ENCODE peak calls at places on chromosome 1, in four cellular contexts. A is GM12878, R is K562, P is HepG2. V is an unnamed sample.

GRCh38 chr1:184988506-184988905 is 14.2 kb upstream of the NIBAN1 start:
- DNase-seq in P (no peak), R (no peak), A (no peak), V (no peak)

GRCh38 chr1:155026588-155026987 is 7.0 kb downstream of the DCST2 start:
- DNase-seq in A (no peak), P (no peak), R (no peak), V (no peak)

GRCh38 chr1:153238536-153238935 is 21.0 kb upstream of the LORICRIN start:
- DNase-seq in A (no peak), P (no peak), R (peak), V (no peak)

GRCh38 chr1:236103059-236103458 is 38.2 kb upstream of the NID1 start:
- DNase-seq in R (no peak), P (no peak), A (no peak), V (no peak)

GRCh38 chr1:5950994-5951749 is 41.1 kb downstream of the NPHP4 start:
- DNase-seq in A (no peak), P (no peak), R (no peak), V (no peak)

GRCh38 chr1:219298581-219299148 is 125.0 kb downstream of the LYPLAL1 start:
- DNase-seq in R (no peak), A (no peak), P (no peak), V (no peak)

GRCh38 chr1:114997510-114997909 is 32.1 kb upstream of the TSHB start:
- DNase-seq in R (no peak), P (no peak), A (no peak), V (no peak)

GRCh38 chr1:53112271-53112774 is 30.1 kb downstream of the SLC1A7 start:
- DNase-seq in A (no peak), P (peak), R (no peak), V (no peak)

DNA sequence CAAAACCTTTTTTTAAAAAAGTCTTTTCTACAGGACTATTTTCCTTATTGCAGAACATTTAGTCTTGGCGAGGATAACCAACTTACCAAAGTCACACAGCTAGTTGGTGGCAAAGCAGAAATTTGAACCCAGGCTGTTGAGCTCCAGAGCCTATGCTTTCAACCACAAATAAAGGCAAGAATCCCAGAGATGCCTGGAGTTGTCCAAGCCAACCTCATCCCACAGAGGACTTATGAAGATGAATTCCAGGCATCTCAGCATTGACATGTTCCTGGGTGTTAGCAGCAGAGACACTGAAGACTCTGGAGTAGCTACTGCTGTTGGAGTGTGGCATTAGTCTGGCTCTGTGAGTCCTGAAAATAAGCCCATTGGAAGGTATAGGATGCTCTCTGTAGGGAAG is 287.6 kb upstream of the C1orf105 start:
- DNase-seq in A (no peak), P (no peak), R (no peak), V (no peak)
- TF ChIP-seq CEBPB in A (no peak), P (no peak), R (no peak), V (no peak)

GRCh38 chr1:217661407-217661806 is 30.3 kb downstream of the SPATA17 start:
- DNase-seq in R (no peak), A (no peak), P (no peak), V (no peak)
- H2AFZ ChIP-seq in R (no peak), A (no peak), P (no peak), V (no peak)

GRCh38 chr1:228960705-228961104 is 225.4 kb downstream of the RHOU start:
- DNase-seq in R (no peak), P (no peak), A (no peak), V (no peak)

GRCh38 chr1:228963795-228964177 is 228.5 kb downstream of the RHOU start:
- DNase-seq in R (no peak), A (no peak), P (no peak), V (no peak)

GRCh38 chr1:228968841-228969606 is 233.7 kb downstream of the RHOU start:
- DNase-seq in P (no peak), A (no peak), R (no peak), V (no peak)

GRCh38 chr1:228958741-228959140 is 223.5 kb downstream of the RHOU start:
- DNase-seq in R (no peak), A (no peak), P (no peak), V (no peak)

GRCh38 chr1:228964178-228964819 is 229.0 kb downstream of the RHOU start:
- DNase-seq in A (no peak), P (peak), R (no peak), V (no peak)
- TF ChIP-seq GABPA in A (no peak), P (peak), R (no peak), V (no peak)

GRCh38 chr1:175314300-175314699 is 121.7 kb upstream of the KIAA0040 start:
- DNase-seq in A (no peak), R (no peak), P (no peak), V (no peak)
- TF ChIP-seq CEBPB in A (no peak), R (no peak), P (no peak), V (no peak)

GRCh38 chr1:245480393-245481120 is 325.8 kb downstream of the KIF26B start:
- DNase-seq in P (no peak), A (no peak), R (no peak), V (no peak)
- H2AFZ ChIP-seq in P (no peak), A (no peak), R (no peak), V (no peak)

GRCh38 chr1:43307458-43308158 is 6.8 kb downstream of the TIE1 start:
- DNase-seq in P (no peak), A (no peak), R (no peak), V (no peak)

GRCh38 chr1:43311521-43311920 is 10.7 kb downstream of the TIE1 start:
- DNase-seq in P (no peak), A (no peak), R (no peak), V (no peak)

GRCh38 chr1:43308635-43309580 is 8.1 kb downstream of the TIE1 start:
- DNase-seq in R (no peak), A (no peak), P (no peak), V (no peak)

GRCh38 chr1:43312212-43312623 is 11.4 kb downstream of the TIE1 start:
- DNase-seq in P (no peak), R (no peak), A (no peak), V (no peak)

GRCh38 chr1:43309626-43310025 is 8.8 kb downstream of the TIE1 start:
- DNase-seq in P (no peak), A (no peak), R (no peak), V (no peak)
- TF ChIP-seq GABPA in P (no peak), A (no peak), R (no peak), V (no peak)

V was measured in H1.